ENCODE peak calls at places on chromosomes 1 and 21, in five cellular contexts. U, N, T, J and P are unnamed samples.

GRCh38 chr1:167991546-167991945 is 54.7 kb upstream of the MPC2 start:
- DNase-seq in U (no peak), N (no peak), T (no peak), J (no peak), P (no peak)

GRCh38 chr21:42107881-42108553 is 36.9 kb downstream of the UMODL1 start:
- DNase-seq in U (peak; percentile 20), N (no peak), T (peak; percentile 70), J (peak; percentile 52), P (peak; percentile 85)

GRCh38 chr1:160340146-160340545 is 2.9 kb downstream of the COPA start:
- DNase-seq in U (no peak), N (no peak), T (no peak), J (no peak), P (no peak)

GRCh38 chr1:66439028-66439427 is 94.9 kb upstream of the SGIP1 start:
- DNase-seq in U (no peak), N (no peak), T (no peak), J (no peak), P (no peak)

GRCh38 chr1:91847851-91848250 is 38.1 kb downstream of the TGFBR3 start:
- DNase-seq in U (no peak), N (no peak), T (no peak), J (no peak), P (no peak)

GRCh38 chr1:178518894-178519293 is 6.0 kb downstream of the TEX35 start:
- DNase-seq in U (no peak), N (no peak), T (no peak), J (no peak), P (no peak)

GRCh38 chr1:162297208-162297607 is 79.4 kb downstream of the SPATA46 start:
- DNase-seq in U (no peak), N (no peak), T (no peak), J (no peak), P (no peak)

GRCh38 chr1:24119859-24120756 is 8.2 kb upstream of the MYOM3 start:
- DNase-seq in U (no peak), N (no peak), T (peak; percentile 24), J (peak; percentile 10), P (no peak)

GRCh38 chr1:85264150-85264549 is 4.7 kb upstream of the C1orf52 start:
- DNase-seq in U (no peak), N (no peak), T (no peak), J (no peak), P (no peak)

GRCh38 chr1:33654267-33654832 is 181.9 kb downstream of the ZSCAN20 start:
- DNase-seq in U (no peak), N (no peak), T (no peak), J (peak; percentile 6), P (peak; percentile 53)

GRCh38 chr1:226870323-226871046 is at the start of gene PSEN2:
- DNase-seq in U (peak; percentile 38), N (peak; percentile 84), T (peak; percentile 64), J (peak; percentile 48), P (peak; percentile 60)

GRCh38 chr1:1177452-1178206 is 3.9 kb downstream of the TTLL10 start:
- DNase-seq in U (no peak), N (no peak), T (no peak), J (no peak), P (no peak)

GRCh38 chr1:180981596-180982387 is 40.9 kb downstream of the STX6 start:
- DNase-seq in U (no peak), N (peak; percentile 46), T (no peak), J (no peak), P (no peak)

GRCh38 chr1:34378968-34379729 is 202.4 kb downstream of the C1orf94 start:
- DNase-seq in U (no peak), N (peak; percentile 32), T (no peak), J (no peak), P (no peak)

GRCh38 chr1:167612583-167612982 is 17.4 kb upstream of the RCSD1 start:
- DNase-seq in U (no peak), N (no peak), T (no peak), J (no peak), P (no peak)

GRCh38 chr1:68791800-68792199 is 294.9 kb upstream of the DEPDC1 start:
- DNase-seq in U (no peak), N (peak; percentile 45), T (no peak), J (no peak), P (peak; percentile 31)

GRCh38 chr1:210757677-210758076 is 376.3 kb downstream of the KCNH1 start:
- DNase-seq in U (no peak), N (no peak), T (no peak), J (no peak), P (peak; percentile 47)

GRCh38 chr1:27099154-27099903 is 55.6 kb downstream of the SLC9A1 start:
- DNase-seq in U (no peak), N (no peak), T (peak; percentile 92), J (peak; percentile 74), P (no peak)

GRCh38 chr1:88783145-88783544 is 99.1 kb downstream of the PKN2 start:
- DNase-seq in U (no peak), N (no peak), T (no peak), J (no peak), P (no peak)

GRCh38 chr1:47805826-47806450 is 191.2 kb downstream of the TRABD2B start:
- DNase-seq in U (no peak), N (no peak), T (no peak), J (no peak), P (no peak)

GRCh38 chr1:93081716-93082115 is 2.6 kb downstream of the MTF2 start:
- DNase-seq in U (no peak), N (no peak), T (peak; percentile 84), J (peak; percentile 2), P (no peak)

GRCh38 chr1:226034482-226034881 is 28.0 kb upstream of the H3-3A start:
- DNase-seq in U (no peak), N (no peak), T (no peak), J (peak; percentile 47), P (no peak)

GRCh38 chr1:221040074-221040473 is 160.8 kb downstream of the HLX start:
- DNase-seq in U (no peak), N (no peak), T (no peak), J (no peak), P (no peak)

GRCh38 chr21:17441370-17441769 is 71.5 kb upstream of the CXADR start:
- DNase-seq in U (no peak), N (no peak), T (no peak), J (no peak), P (no peak)

GRCh38 chr1:3442331-3442730 is 12.1 kb upstream of the ARHGEF16 start:
- DNase-seq in U (no peak), N (no peak), T (no peak), J (no peak), P (no peak)

GRCh38 chr1:225866061-225866844 is 15.9 kb downstream of the TMEM63A start:
- DNase-seq in U (no peak), N (no peak), T (peak; percentile 54), J (no peak), P (no peak)

GRCh38 chr1:201740086-201740541 is 88.8 kb upstream of the IPO9 start:
- DNase-seq in U (no peak), N (peak; percentile 76), T (no peak), J (no peak), P (peak; percentile 56)
- H3K27ac ChIP-seq in U (peak overlapping the region; percentile 91), N (no peak overlapping the region), T (peak overlapping the region; percentile 30), J (no peak overlapping the region), P (no peak overlapping the region)

GRCh38 chr1:204819495-204819894 is 51.2 kb upstream of the NFASC start:
- DNase-seq in U (no peak), N (no peak), T (no peak), J (peak; percentile 28), P (no peak)
- H2BK12ac ChIP-seq in U (no peak overlapping the region), N (no peak overlapping the region), T (no peak overlapping the region), J (no peak overlapping the region), P (no peak overlapping the region)

GRCh38 chr1:96772349-96772748 is 50.8 kb downstream of the PTBP2 start:
- DNase-seq in U (no peak), N (no peak), T (no peak), J (no peak), P (no peak)
- H3K27ac ChIP-seq in U (no peak overlapping the region), N (no peak overlapping the region), T (no peak overlapping the region), J (no peak overlapping the region), P (no peak overlapping the region)

GRCh38 chr1:232748910-232749368 is 56.3 kb upstream of the MAP10 start:
- DNase-seq in U (no peak), N (peak; percentile 54), T (no peak), J (no peak), P (peak; percentile 82)
- H2BK12ac ChIP-seq in U (no peak overlapping the region), N (peak overlapping the region; percentile 96), T (no peak overlapping the region), J (no peak overlapping the region), P (no peak overlapping the region)